ENCODE peak calls at places on chromosome 17, in seven cellular contexts. One of them, this sample, is unnamed.
A peak's percentile ranks its signal among the peaks of the same experiment; 100 is the strongest.

GRCh38 chr17:38341035-38341721 is 2.6 kb downstream of the GPR179 start:
- DNase-seq in lower leg skin: no peak
- DNase-seq in GM12864: no peak
- DNase-seq in RWPE1: no peak
- DNase-seq in H9: peak; percentile 79
- DNase-seq in GM10248: no peak
- DNase-seq in BJ: no peak
- DNase-seq in this sample: no peak

GRCh38 chr17:73387746-73388577 is 76.2 kb upstream of the CDC42EP4 start:
- DNase-seq in lower leg skin: no peak
- DNase-seq in GM12864: no peak
- DNase-seq in RWPE1: no peak
- DNase-seq in H9: no peak
- DNase-seq in GM10248: no peak
- DNase-seq in BJ: peak; percentile 11
- DNase-seq in this sample: no peak

GRCh38 chr17:37300683-37301082 is 75.1 kb upstream of the C17orf78 start:
- DNase-seq in lower leg skin: no peak
- DNase-seq in GM12864: no peak
- DNase-seq in RWPE1: no peak
- DNase-seq in H9: no peak
- DNase-seq in GM10248: no peak
- DNase-seq in BJ: no peak
- DNase-seq in this sample: no peak

GRCh38 chr17:38465420-38466345 is 37.4 kb downstream of the ARHGAP23 start:
- DNase-seq in lower leg skin: peak; percentile 92
- DNase-seq in GM12864: no peak
- DNase-seq in RWPE1: no peak
- DNase-seq in H9: no peak
- DNase-seq in GM10248: peak; percentile 20
- DNase-seq in BJ: peak; percentile 51
- DNase-seq in this sample: no peak

GRCh38 chr17:2151634-2152033 is 96.7 kb downstream of the HIC1 start:
- DNase-seq in lower leg skin: no peak
- DNase-seq in GM12864: no peak
- DNase-seq in RWPE1: no peak
- DNase-seq in H9: no peak
- DNase-seq in GM10248: no peak
- DNase-seq in BJ: no peak
- DNase-seq in this sample: no peak

GRCh38 chr17:17921192-17922082 is 50.8 kb downstream of the TOM1L2 start:
- DNase-seq in lower leg skin: peak; percentile 80
- DNase-seq in GM12864: no peak
- DNase-seq in RWPE1: peak; percentile 90
- DNase-seq in H9: peak; percentile 86
- DNase-seq in GM10248: no peak
- DNase-seq in BJ: peak; percentile 87
- DNase-seq in this sample: peak; percentile 99

GRCh38 chr17:77184474-77184873 is 43.7 kb downstream of the SEC14L1 start:
- DNase-seq in lower leg skin: no peak
- DNase-seq in GM12864: no peak
- DNase-seq in RWPE1: peak; percentile 21
- DNase-seq in H9: no peak
- DNase-seq in GM10248: no peak
- DNase-seq in BJ: no peak
- DNase-seq in this sample: no peak

GRCh38 chr17:35189291-35189690 is 4.9 kb downstream of the SLC35G3 start:
- DNase-seq in lower leg skin: no peak
- DNase-seq in GM12864: no peak
- DNase-seq in RWPE1: peak; percentile 59
- DNase-seq in H9: no peak
- DNase-seq in GM10248: no peak
- DNase-seq in BJ: no peak
- DNase-seq in this sample: no peak

GRCh38 chr17:1557355-1558095 is 5.1 kb downstream of the PITPNA start:
- DNase-seq in lower leg skin: peak; percentile 91
- DNase-seq in GM12864: no peak
- DNase-seq in RWPE1: no peak
- DNase-seq in H9: no peak
- DNase-seq in GM10248: no peak
- DNase-seq in BJ: no peak
- DNase-seq in this sample: no peak

GRCh38 chr17:69192754-69193153 is 35.9 kb downstream of the ABCA10 start:
- DNase-seq in lower leg skin: no peak
- DNase-seq in GM12864: no peak
- DNase-seq in RWPE1: peak; percentile 8
- DNase-seq in H9: no peak
- DNase-seq in GM10248: no peak
- DNase-seq in BJ: no peak
- DNase-seq in this sample: no peak

GRCh38 chr17:74816883-74817620 is 40.9 kb upstream of the NAT9 start:
- DNase-seq in lower leg skin: no peak
- DNase-seq in GM12864: no peak
- DNase-seq in RWPE1: no peak
- DNase-seq in H9: no peak
- DNase-seq in GM10248: no peak
- DNase-seq in BJ: no peak
- DNase-seq in this sample: no peak

GRCh38 chr17:47801906-47802305 is 19.7 kb downstream of the OSBPL7 start:
- DNase-seq in lower leg skin: peak; percentile 49
- DNase-seq in GM12864: no peak
- DNase-seq in RWPE1: no peak
- DNase-seq in H9: no peak
- DNase-seq in GM10248: no peak
- DNase-seq in BJ: no peak
- DNase-seq in this sample: no peak

GRCh38 chr17:37743875-37744632 is 805 bp downstream of the HNF1B start:
- DNase-seq in lower leg skin: no peak
- DNase-seq in GM12864: no peak
- DNase-seq in RWPE1: no peak
- DNase-seq in H9: peak; percentile 75
- DNase-seq in GM10248: peak; percentile 51
- DNase-seq in BJ: no peak
- DNase-seq in this sample: no peak

DNA sequence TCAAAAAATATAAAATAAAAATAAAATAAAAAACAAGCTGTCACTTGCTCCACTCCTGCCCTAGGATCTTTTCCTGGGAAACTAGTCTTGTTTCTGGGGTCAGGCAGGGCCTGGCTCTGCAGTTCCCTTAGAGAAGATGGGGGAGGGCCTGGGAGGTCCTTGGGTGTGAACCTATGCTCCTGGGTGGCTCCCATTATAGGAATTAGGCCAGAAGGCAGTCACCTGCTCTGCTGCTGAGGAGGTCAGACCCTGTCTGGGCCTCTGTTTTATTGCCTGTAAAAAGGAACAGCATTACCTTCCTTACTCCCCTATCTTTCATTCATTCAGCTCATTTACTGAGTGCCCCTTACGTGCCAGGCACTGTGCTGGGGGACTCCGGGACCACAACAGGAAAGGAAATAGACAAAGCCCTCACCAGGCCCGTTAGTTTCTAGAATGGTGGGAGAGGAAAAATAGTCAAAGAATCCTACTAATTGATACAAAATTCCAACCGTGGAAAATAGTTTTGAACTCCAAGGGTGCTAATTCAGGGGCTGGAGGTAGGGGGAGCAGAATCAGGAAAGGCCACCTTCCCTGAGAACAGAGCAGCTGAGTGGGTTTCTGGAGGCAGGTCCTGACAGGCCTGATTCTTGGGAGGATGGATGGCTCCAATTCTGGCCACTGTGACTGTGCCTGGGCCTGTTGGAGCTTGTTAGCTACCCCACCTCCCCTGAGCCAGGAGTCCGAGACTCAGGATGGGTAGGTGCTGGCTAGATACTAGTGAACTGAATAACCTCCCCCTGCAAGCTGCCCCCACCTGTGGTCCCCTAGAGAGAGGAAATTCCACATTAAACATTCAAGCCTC is 1.3 kb upstream of the SLC46A1 start:
- DNase-seq in lower leg skin: no peak
- DNase-seq in GM12864: no peak
- DNase-seq in RWPE1: peak; percentile 97
- DNase-seq in H9: peak; percentile 89
- DNase-seq in GM10248: no peak
- DNase-seq in BJ: no peak
- DNase-seq in this sample: peak; percentile 19
- TF ChIP-seq CTCF in lower leg skin: no peak
- TF ChIP-seq CTCF in GM12864: no peak
- TF ChIP-seq CTCF in RWPE1: peak; percentile 11
- TF ChIP-seq CTCF in H9: peak; percentile 48
- TF ChIP-seq CTCF in GM10248: no peak
- TF ChIP-seq CTCF in BJ: no peak
- TF ChIP-seq CTCF in this sample: no peak

GRCh38 chr17:6387858-6388257 is 47.1 kb downstream of the AIPL1 start:
- DNase-seq in lower leg skin: peak; percentile 23
- DNase-seq in GM12864: no peak
- DNase-seq in RWPE1: no peak
- DNase-seq in H9: no peak
- DNase-seq in GM10248: no peak
- DNase-seq in BJ: no peak
- DNase-seq in this sample: no peak

GRCh38 chr17:6388416-6388815 is 46.5 kb downstream of the AIPL1 start:
- DNase-seq in lower leg skin: peak; percentile 50
- DNase-seq in GM12864: no peak
- DNase-seq in RWPE1: no peak
- DNase-seq in H9: no peak
- DNase-seq in GM10248: no peak
- DNase-seq in BJ: no peak
- DNase-seq in this sample: no peak

GRCh38 chr17:6387442-6387841 is 47.5 kb downstream of the AIPL1 start:
- DNase-seq in lower leg skin: peak; percentile 52
- DNase-seq in GM12864: no peak
- DNase-seq in RWPE1: no peak
- DNase-seq in H9: no peak
- DNase-seq in GM10248: no peak
- DNase-seq in BJ: no peak
- DNase-seq in this sample: no peak

GRCh38 chr17:6384481-6384880 is 50.4 kb downstream of the AIPL1 start:
- DNase-seq in lower leg skin: no peak
- DNase-seq in GM12864: no peak
- DNase-seq in RWPE1: no peak
- DNase-seq in H9: no peak
- DNase-seq in GM10248: no peak
- DNase-seq in BJ: no peak
- DNase-seq in this sample: no peak

DNA sequence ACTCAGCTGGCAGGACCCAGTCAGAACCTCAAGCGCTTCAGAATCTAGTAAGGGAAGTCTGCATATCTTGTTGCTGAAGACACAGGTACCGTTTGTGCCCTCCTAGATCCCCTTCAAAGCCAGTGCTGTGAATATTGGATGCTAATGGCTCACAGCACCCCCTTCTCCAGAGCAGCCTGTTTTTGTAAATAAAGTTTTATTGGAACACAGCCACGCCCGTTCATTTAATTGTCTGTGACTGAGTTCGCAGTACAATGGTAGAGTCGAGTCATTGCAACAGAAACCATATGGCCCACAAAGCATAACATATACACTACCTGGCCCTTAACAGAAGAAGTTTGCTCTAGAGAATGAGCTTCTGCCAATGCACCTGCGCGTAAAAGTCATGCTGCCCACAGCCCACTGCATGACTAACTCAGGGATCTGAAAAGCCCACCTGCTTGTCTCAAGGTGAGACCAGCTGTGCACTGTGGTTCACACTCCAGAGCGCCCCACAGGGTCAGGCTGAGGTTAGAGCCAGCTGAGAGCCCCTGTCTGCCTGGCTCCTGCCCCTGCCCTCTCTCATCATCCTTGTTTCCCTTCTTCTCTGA is 48.8 kb downstream of the AIPL1 start:
- DNase-seq in lower leg skin: no peak
- DNase-seq in GM12864: no peak
- DNase-seq in RWPE1: no peak
- DNase-seq in H9: no peak
- DNase-seq in GM10248: no peak
- DNase-seq in BJ: no peak
- DNase-seq in this sample: no peak
- TF ChIP-seq CTCF in lower leg skin: no peak
- TF ChIP-seq CTCF in GM12864: no peak
- TF ChIP-seq CTCF in RWPE1: no peak
- TF ChIP-seq CTCF in H9: no peak
- TF ChIP-seq CTCF in GM10248: no peak
- TF ChIP-seq CTCF in BJ: no peak
- TF ChIP-seq CTCF in this sample: no peak

DNA sequence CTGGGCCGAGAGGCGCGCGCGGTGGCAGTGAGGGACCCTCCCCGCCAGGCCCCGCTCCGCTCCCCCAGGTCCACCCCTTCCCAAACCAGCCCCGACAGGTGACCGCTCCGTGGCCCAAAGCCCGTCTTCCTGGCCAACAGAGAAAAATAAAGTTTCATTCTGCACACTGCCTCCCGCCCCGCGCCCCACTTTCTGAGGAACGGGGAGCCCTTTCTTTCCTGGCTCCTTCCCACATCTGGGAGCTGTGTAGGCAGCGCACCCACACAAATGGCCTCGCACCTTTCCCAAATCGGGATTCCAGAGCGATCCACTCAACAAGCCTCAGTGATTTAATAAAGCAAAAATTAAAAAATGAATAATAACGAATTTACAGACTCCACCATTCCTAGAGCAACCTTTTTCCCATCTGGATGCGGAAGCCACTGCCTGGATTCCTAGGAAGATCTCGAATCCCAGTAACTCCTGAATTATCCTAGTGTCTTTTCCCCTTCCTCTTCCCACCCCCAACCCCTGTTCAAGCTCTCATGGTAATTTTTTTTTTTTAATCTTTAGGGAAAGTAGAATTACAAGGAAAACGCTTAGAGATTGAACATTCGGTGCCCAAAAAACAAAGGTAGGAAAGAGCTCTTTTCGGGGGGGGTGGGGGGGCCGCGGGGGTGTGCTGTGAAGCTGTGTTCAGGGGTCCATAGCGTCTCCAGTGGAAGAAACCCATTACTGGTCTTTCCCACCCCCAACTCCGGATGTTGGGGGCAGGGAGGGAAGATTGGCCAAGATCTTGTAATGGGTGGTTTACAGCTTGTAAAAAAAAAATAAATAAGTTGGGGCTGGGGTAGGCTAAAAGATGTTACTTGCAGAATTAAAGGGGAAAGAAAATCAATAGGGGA is 1.6 kb downstream of the IGF2BP1 start:
- DNase-seq in lower leg skin: peak; percentile 83
- DNase-seq in GM12864: no peak
- DNase-seq in RWPE1: no peak
- DNase-seq in H9: peak; percentile 36
- DNase-seq in GM10248: no peak
- DNase-seq in BJ: no peak
- DNase-seq in this sample: no peak
- TF ChIP-seq CTCF in lower leg skin: no peak
- TF ChIP-seq CTCF in GM12864: no peak
- TF ChIP-seq CTCF in RWPE1: no peak
- TF ChIP-seq CTCF in H9: peak; percentile 39
- TF ChIP-seq CTCF in GM10248: no peak
- TF ChIP-seq CTCF in BJ: no peak
- TF ChIP-seq CTCF in this sample: no peak

DNA sequence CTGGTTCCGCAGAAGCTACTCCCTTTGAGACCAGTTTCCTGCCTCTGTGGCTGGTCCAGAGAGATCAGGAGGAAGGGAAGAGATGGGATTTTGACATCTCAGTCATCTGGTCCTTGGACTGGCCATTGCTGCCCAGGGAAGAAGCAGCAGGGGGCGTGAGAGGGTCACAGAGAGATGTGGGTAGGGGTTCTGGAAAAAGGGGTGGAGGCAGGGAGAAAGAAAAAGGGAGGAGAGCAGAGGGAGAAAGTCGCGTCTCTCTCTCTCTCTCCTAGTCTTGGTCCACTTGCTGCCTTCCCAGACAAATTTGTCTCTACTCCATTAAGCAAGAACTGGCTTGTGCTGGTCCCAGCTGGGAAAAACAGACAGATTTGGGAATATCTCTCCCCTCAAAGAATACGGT is 4.4 kb downstream of the SHBG start:
- DNase-seq in lower leg skin: no peak
- DNase-seq in GM12864: no peak
- DNase-seq in RWPE1: peak; percentile 25
- DNase-seq in H9: peak; percentile 87
- DNase-seq in GM10248: no peak
- DNase-seq in BJ: no peak
- DNase-seq in this sample: no peak
- TF ChIP-seq CTCF in lower leg skin: no peak
- TF ChIP-seq CTCF in GM12864: peak; percentile 29
- TF ChIP-seq CTCF in RWPE1: no peak
- TF ChIP-seq CTCF in H9: peak; percentile 71
- TF ChIP-seq CTCF in GM10248: peak; percentile 67
- TF ChIP-seq CTCF in BJ: peak; percentile 60
- TF ChIP-seq CTCF in this sample: peak; percentile 40